ENCODE peak calls at places on chromosomes 1 and 21, in nine cellular contexts. U, E, J, P, L, O, D, Y and H are unnamed samples.

GRCh38 chr1:16281765-16282164 is 44.8 kb upstream of the CPLANE2 start:
- DNase-seq in U (no peak), E (no peak), J (no peak), P (no peak), L (no peak), O (no peak), D (no peak), Y (no peak), H (no peak)

GRCh38 chr1:93255222-93256079 is 74.9 kb downstream of the CCDC18 start:
- DNase-seq in U (no peak), E (peak), J (no peak), P (peak), L (no peak), O (no peak), D (no peak), Y (no peak), H (no peak)

GRCh38 chr1:29752141-29752540 is 515.8 kb downstream of the PTPRU start:
- DNase-seq in U (no peak), E (no peak), J (peak), P (no peak), L (peak), O (no peak), D (peak), Y (no peak), H (peak)

GRCh38 chr1:151680812-151681211 is 35.8 kb downstream of the CELF3 start:
- DNase-seq in U (no peak), E (peak), J (no peak), P (peak), L (no peak), O (no peak), D (no peak), Y (no peak), H (no peak)

GRCh38 chr1:54287176-54287650 is 87.2 kb downstream of the MRPL37 start:
- DNase-seq in U (peak), E (peak), J (peak), P (no peak), L (peak), O (peak), D (no peak), Y (peak), H (no peak)

GRCh38 chr1:119878171-119878570 is 18.1 kb downstream of the ADAM30 start:
- DNase-seq in U (no peak), E (no peak), J (no peak), P (no peak), L (no peak), O (no peak), D (no peak), Y (no peak), H (no peak)

GRCh38 chr21:44301961-44302406 is 2.1 kb downstream of the PFKL start:
- DNase-seq in U (peak), E (peak), J (no peak), P (no peak), L (no peak), O (no peak), D (no peak), Y (no peak), H (no peak)

GRCh38 chr1:114986286-114986685 is 43.3 kb upstream of the TSHB start:
- DNase-seq in U (no peak), E (peak), J (no peak), P (no peak), L (no peak), O (no peak), D (no peak), Y (no peak), H (no peak)

GRCh38 chr1:93845554-93846150 is 33.4 kb downstream of the DNTTIP2 start:
- DNase-seq in U (no peak), E (peak), J (no peak), P (no peak), L (peak), O (peak), D (peak), Y (peak), H (no peak)

GRCh38 chr1:227583354-227583753 is 20.0 kb downstream of the ZNF678 start:
- DNase-seq in U (no peak), E (no peak), J (no peak), P (no peak), L (no peak), O (no peak), D (no peak), Y (no peak), H (no peak)

GRCh38 chr1:60825593-60825992 is 256.8 kb upstream of the NFIA start:
- DNase-seq in U (no peak), E (no peak), J (no peak), P (no peak), L (peak), O (no peak), D (no peak), Y (no peak), H (no peak)

GRCh38 chr1:220371324-220371723 is 99.1 kb upstream of the RAB3GAP2 start:
- DNase-seq in U (no peak), E (peak), J (no peak), P (no peak), L (no peak), O (no peak), D (no peak), Y (no peak), H (peak)

GRCh38 chr1:117664314-117664713 is 58.5 kb downstream of the TENT5C start:
- DNase-seq in U (no peak), E (no peak), J (no peak), P (no peak), L (no peak), O (peak), D (no peak), Y (no peak), H (no peak)

GRCh38 chr1:27049127-27049526 is 36.5 kb upstream of the TENT5B start:
- DNase-seq in U (no peak), E (no peak), J (no peak), P (no peak), L (no peak), O (no peak), D (no peak), Y (no peak), H (no peak)

GRCh38 chr1:112956503-112957132 is 622 bp upstream of the SLC16A1 start:
- DNase-seq in U (no peak), E (peak), J (no peak), P (no peak), L (no peak), O (no peak), D (no peak), Y (peak), H (no peak)

DNA sequence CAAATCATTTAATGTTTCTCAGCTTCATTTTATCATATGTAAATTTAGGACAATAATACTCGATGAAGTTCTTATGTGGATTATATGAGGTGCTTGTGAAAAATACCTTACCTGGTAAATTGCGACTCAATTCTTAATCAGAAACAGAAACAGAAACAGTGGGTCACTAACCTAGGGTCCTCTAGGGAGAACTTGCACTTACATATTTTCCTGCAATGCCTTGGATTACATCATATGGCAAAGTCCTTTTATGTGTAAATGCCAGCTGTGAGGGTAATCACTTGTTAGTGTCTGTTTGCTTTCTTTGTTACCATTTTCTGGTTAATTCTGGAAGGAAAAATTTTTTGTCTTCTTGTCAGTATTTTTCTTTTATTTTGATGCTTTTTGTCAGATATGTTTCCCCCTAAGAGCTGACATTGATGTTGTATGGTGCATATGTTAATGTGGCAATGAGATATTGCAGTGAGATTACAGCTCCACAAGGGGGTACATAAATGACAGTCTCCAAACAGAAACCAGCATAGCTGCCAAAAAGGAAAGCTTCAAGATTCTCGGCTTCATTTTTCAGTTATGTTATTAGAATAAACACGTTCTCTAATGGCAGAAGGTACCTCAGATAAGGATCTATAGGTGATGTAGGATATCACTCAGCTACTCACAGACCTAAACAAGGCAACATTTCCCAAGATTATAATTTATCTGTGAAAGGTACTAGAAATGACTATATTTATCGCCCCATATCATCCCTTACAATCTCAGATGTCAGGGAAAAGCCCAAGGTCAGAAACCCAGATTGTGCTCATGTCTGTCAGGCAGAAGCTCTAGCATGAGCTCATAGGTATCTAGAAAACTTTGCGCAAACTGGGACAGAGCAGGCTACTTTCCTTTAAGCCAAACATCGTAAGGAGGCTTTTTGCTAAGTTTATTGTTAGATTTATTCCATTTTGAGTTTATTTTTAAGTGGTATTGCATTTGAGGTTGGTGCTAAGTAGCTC is 119.9 kb downstream of the FASLG start:
- DNase-seq in U (no peak), E (no peak), J (no peak), P (no peak), L (no peak), O (peak), D (no peak), Y (no peak), H (no peak)
- TF ChIP-seq CTCF in U (no peak), E (no peak), J (no peak), P (no peak), L (no peak), O (peak), D (peak), Y (no peak), H (no peak)

DNA sequence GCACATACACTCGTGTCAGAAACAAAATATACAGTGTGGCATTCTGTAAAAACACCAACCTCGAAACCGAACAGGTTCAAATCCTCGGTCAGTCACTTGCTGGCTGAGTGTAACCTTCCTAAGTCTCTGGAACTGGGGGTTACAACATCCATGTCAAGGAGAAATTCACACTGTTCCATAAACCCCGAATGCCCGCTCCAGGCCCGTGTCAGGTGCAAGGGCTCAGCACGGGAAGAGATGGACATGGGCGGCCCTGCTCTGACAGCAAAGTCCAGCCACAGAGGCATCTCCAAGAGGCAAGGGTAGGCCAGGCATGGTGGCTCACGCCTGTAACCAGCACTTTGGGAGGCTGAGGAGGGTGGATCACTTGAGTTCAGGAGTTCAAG is 79.5 kb downstream of the SLC66A1 start:
- DNase-seq in U (no peak), E (no peak), J (no peak), P (no peak), L (no peak), O (no peak), D (no peak), Y (no peak), H (no peak)
- TF ChIP-seq CTCF in U (no peak), E (no peak), J (no peak), P (no peak), L (peak), O (no peak), D (no peak), Y (no peak), H (no peak)

DNA sequence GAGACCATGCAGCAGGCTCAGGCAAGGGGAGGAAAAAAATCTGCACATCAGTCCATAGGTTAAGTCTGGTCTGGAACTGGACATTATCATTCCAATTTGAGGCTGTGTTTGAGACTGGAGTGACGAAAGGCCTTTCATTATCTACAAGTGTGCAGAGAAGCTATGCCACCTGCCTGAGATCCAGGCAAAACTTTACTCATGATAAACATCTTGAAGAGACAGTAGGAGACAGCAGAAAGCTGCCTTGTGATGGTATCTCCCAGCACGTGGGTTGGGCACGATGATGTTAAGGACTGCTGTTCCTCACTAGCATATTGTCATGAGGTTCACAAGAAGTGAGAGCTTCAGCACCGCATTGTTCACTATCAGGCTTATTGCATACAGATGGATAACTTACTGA is 126.4 kb downstream of the PLXNA2 start:
- DNase-seq in U (no peak), E (no peak), J (no peak), P (no peak), L (no peak), O (no peak), D (no peak), Y (no peak), H (no peak)
- TF ChIP-seq CTCF in U (no peak), E (no peak), J (no peak), P (no peak), L (no peak), O (no peak), D (no peak), Y (no peak), H (no peak)

GRCh38 chr1:59569198-59569597 is 245.6 kb upstream of the HOOK1 start:
- DNase-seq in U (no peak), E (no peak), J (no peak), P (no peak), L (no peak), O (no peak), D (no peak), Y (no peak), H (no peak)

GRCh38 chr1:59577774-59578173 is 237.0 kb upstream of the HOOK1 start:
- DNase-seq in U (no peak), E (no peak), J (no peak), P (no peak), L (no peak), O (no peak), D (no peak), Y (no peak), H (no peak)

GRCh38 chr1:59579222-59579621 is 235.5 kb upstream of the HOOK1 start:
- DNase-seq in U (no peak), E (no peak), J (no peak), P (no peak), L (no peak), O (no peak), D (no peak), Y (no peak), H (no peak)

GRCh38 chr1:59570524-59570923 is 244.2 kb upstream of the HOOK1 start:
- DNase-seq in U (no peak), E (peak), J (no peak), P (no peak), L (no peak), O (no peak), D (no peak), Y (no peak), H (peak)

GRCh38 chr1:59574085-59574484 is 240.7 kb upstream of the HOOK1 start:
- DNase-seq in U (no peak), E (no peak), J (no peak), P (peak), L (no peak), O (no peak), D (no peak), Y (no peak), H (no peak)
- TF ChIP-seq CTCF in U (no peak), E (no peak), J (no peak), P (peak), L (no peak), O (no peak), D (no peak), Y (no peak), H (no peak)

GRCh38 chr1:247833601-247834000 is 8.1 kb downstream of the OR11L1 start:
- DNase-seq in U (no peak), E (no peak), J (no peak), P (no peak), L (no peak), O (no peak), D (no peak), Y (no peak), H (no peak)
- TF ChIP-seq CTCF in U (no peak), E (no peak), J (no peak), P (no peak), L (no peak), O (peak), D (no peak), Y (no peak), H (no peak)

DNA sequence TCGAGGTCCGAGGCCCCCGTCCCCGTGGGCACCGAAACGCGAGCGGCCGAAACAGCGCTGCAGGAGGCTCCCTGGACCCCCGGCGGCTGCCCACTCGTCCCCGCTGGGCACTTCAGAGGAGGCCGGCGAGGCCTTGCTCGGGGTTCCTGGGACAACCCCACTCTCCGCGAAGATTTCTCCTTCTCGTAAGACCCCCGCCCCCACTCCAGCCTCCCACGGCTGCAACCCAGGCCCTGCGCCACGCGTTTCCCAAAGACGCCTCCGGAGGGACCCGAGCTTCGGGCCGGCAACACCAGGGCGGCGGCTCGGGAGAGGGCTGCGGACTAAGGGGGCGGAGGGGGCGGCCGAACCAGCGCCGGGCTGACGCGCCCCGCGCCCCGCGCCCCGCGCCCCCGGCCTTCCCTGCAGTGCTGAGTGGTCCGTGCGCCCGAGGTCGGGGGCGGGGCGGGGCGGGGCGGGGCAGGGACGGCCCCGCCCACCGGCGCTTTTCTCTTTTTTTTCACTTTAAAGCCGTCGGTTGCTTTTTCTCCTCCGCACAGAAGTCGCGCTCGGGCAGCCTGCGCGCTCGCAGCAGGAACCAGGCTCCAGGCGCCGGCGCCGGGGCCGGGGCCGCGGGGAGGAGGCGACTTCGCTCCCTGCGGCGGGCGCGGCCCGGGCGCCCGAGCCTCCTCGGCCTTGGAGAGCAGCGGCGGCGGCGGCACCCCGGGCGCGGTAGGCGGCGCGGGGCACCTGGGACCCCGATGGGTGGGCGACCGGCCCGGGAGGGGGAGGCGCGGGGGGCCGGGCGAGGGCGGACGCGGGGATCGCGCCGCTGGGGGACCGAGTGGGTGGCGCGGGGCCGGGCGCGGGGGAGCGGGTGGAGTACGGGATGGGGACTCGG is at the start of gene SPSB1:
- DNase-seq in U (peak), E (peak), J (no peak), P (peak), L (peak), O (peak), D (peak), Y (peak), H (peak)
- TF ChIP-seq CTCF in U (no peak), E (no peak), J (no peak), P (no peak), L (no peak), O (no peak), D (peak), Y (no peak), H (no peak)

GRCh38 chr1:154353966-154354365 is 28.6 kb downstream of the ATP8B2 start:
- DNase-seq in U (no peak), E (no peak), J (no peak), P (no peak), L (no peak), O (peak), D (no peak), Y (no peak), H (no peak)

GRCh38 chr1:154352245-154352580 is 26.9 kb downstream of the ATP8B2 start:
- DNase-seq in U (no peak), E (no peak), J (no peak), P (no peak), L (no peak), O (no peak), D (no peak), Y (no peak), H (no peak)

GRCh38 chr1:154351363-154352068 is 26.2 kb downstream of the ATP8B2 start:
- DNase-seq in U (peak), E (peak), J (no peak), P (no peak), L (no peak), O (no peak), D (no peak), Y (no peak), H (no peak)

GRCh38 chr1:154353460-154353904 is 28.2 kb downstream of the ATP8B2 start:
- DNase-seq in U (peak), E (peak), J (no peak), P (no peak), L (no peak), O (peak), D (no peak), Y (no peak), H (peak)

GRCh38 chr1:154352581-154353459 is 27.5 kb downstream of the ATP8B2 start:
- DNase-seq in U (peak), E (peak), J (peak), P (no peak), L (peak), O (peak), D (peak), Y (no peak), H (peak)
- TF ChIP-seq CTCF in U (no peak), E (no peak), J (no peak), P (no peak), L (no peak), O (peak), D (no peak), Y (no peak), H (no peak)

DNA sequence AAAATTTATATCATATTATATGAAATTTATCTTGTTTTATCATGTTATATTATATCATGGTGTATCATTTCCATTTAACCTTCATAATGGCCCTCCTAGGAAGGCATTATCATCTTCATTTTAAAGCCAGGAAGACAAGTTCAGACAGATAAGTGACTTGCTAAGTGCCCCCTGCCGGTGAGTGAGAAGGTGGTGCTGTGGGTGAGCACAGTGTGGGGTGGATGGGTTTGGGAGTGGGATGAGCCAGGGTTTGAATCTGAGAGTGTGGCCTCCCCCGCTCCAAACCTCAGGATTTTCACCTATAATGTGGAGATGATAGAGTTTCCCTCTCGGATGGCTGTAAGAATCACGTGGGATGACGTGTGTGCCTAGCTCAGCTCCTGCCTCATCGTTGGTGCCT is 108.7 kb upstream of the IGSF21 start:
- DNase-seq in U (no peak), E (no peak), J (no peak), P (no peak), L (no peak), O (no peak), D (no peak), Y (no peak), H (no peak)
- TF ChIP-seq CTCF in U (no peak), E (no peak), J (no peak), P (peak), L (peak), O (peak), D (peak), Y (no peak), H (no peak)

DNA sequence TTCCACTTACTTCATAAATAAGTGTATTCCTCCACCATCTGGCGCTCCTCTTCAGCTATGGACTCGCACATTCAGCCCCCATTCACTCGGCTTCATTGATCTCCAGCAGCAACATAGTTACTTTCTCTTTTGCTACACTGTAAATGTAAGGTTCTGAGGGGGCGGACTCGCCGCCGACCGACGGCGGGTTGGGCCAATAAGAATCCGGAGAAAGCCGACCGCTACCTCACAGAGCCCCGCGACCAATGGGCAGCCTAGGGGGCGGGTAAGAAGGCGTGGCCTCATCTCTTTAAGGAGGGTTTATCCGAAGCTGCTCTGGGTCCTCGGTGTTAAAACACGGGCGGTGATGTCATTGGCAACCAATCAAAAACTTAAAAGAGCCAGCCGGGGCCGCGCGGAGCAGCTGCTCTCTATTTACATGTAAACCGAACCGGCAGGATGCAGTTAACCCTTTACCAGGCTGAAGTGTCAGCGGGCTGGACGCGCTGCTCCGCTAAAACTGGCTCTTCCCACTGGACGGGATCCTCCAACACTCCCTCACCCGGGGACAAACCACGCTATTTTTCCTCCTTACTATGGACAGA is at the start of gene DUSP10:
- DNase-seq in U (peak), E (peak), J (peak), P (peak), L (peak), O (peak), D (peak), Y (peak), H (peak)
- TF ChIP-seq CTCF in U (no peak), E (no peak), J (no peak), P (no peak), L (no peak), O (peak), D (no peak), Y (no peak), H (no peak)